ENCODE peak calls at places on chromosomes 4 and X, in six cellular contexts. O, G, V, F, N and P are unnamed samples.

GRCh38 chrX:154308108-154308946 is 12.7 kb downstream of the TKTL1 start:
- DNase-seq in N (peak), V (peak), G (no peak), O (peak), F (no peak), P (no peak)

GRCh38 chr4:41216294-41217019 is 2.1 kb upstream of the APBB2 start:
- DNase-seq in V (peak), O (peak), N (peak), F (peak), G (peak), P (peak)

GRCh38 chr4:73729534-73730165 is 10.7 kb upstream of the CXCL8 start:
- DNase-seq in G (peak), O (peak), V (peak), N (peak), F (peak), P (peak)

GRCh38 chr4:40749717-40750460 is at the start of gene NSUN7:
- DNase-seq in N (peak), O (peak), G (no peak), F (no peak), V (peak), P (no peak)

GRCh38 chr4:84878090-84878489 is 88.4 kb downstream of the WDFY3 start:
- DNase-seq in V (no peak), G (peak), F (no peak), O (peak), N (no peak), P (peak)

GRCh38 chr4:11635336-11635735 is 206.6 kb upstream of the HS3ST1 start:
- DNase-seq in O (peak), G (no peak), F (no peak), V (no peak), N (no peak), P (no peak)

GRCh38 chrX:65688403-65688881 is 21.0 kb downstream of the MSN start:
- DNase-seq in G (no peak), O (peak), V (peak), N (no peak), F (no peak), P (no peak)

GRCh38 chr4:43481526-43481925 is 589.0 kb downstream of the GRXCR1 start:
- DNase-seq in G (no peak), N (no peak), F (no peak), V (no peak), O (no peak), P (no peak)

GRCh38 chr4:35125995-35126712 is 1118.2 kb downstream of the ARAP2 start:
- DNase-seq in O (no peak), N (no peak), V (no peak), G (no peak), F (no peak), P (no peak)

GRCh38 chrX:69285401-69285871 is 120.2 kb upstream of the PJA1 start:
- DNase-seq in O (no peak), N (peak), V (no peak), F (no peak), G (no peak), P (no peak)

GRCh38 chr4:86959588-86960500 is 25.0 kb downstream of the AFF1 start:
- DNase-seq in V (peak), N (no peak), F (no peak), O (no peak), G (no peak), P (no peak)